ENCODE peak calls at places on chromosomes 2 and 18, in five cellular contexts. M, L, W, K and C are unnamed samples.

GRCh38 chr2:16400127-16400623 is 265.5 kb downstream of the CYRIA start:
- DNase-seq in M (no peak), L (no peak), K (no peak), W (no peak), C (no peak)

GRCh38 chr18:12777543-12777942 is 74.7 kb downstream of the PSMG2 start:
- DNase-seq in W (no peak), K (no peak), M (peak), L (no peak), C (no peak)

GRCh38 chr2:98009887-98010760 is 14.4 kb upstream of the TMEM131 start:
- DNase-seq in L (no peak), K (no peak), W (no peak), M (no peak), C (no peak)

GRCh38 chr18:55286257-55286825 is 301.7 kb downstream of the TCF4 start:
- DNase-seq in L (no peak), K (no peak), W (no peak), M (no peak), C (no peak)

GRCh38 chr2:22037274-22037673 is 913.5 kb downstream of the TDRD15 start:
- DNase-seq in W (no peak), L (no peak), K (peak), M (no peak), C (no peak)

GRCh38 chr2:74530239-74531161 is 767 bp downstream of the HTRA2 start:
- DNase-seq in L (no peak), K (peak), M (peak), W (peak), C (peak)

GRCh38 chr18:70981400-70982140 is 692.7 kb downstream of the SOCS6 start:
- DNase-seq in L (no peak), W (no peak), K (no peak), M (no peak), C (no peak)

GRCh38 chr2:241064008-241064801 is 37.9 kb downstream of the MTERF4 start:
- DNase-seq in L (no peak), W (no peak), M (no peak), K (peak), C (peak)

GRCh38 chr2:120108049-120108448 is 95.2 kb downstream of the EPB41L5 start:
- DNase-seq in W (no peak), L (no peak), K (no peak), M (peak), C (no peak)

GRCh38 chr2:159013103-159013502 is 44.7 kb downstream of the TANC1 start:
- DNase-seq in M (no peak), K (no peak), W (no peak), L (no peak), C (no peak)

GRCh38 chr18:13445241-13445897 is 226.8 kb downstream of the LDLRAD4 start:
- DNase-seq in W (no peak), L (no peak), K (no peak), M (no peak), C (no peak)

GRCh38 chr2:36485521-36485920 is 112.4 kb downstream of the FEZ2 start:
- DNase-seq in L (no peak), W (no peak), K (no peak), M (peak), C (no peak)

GRCh38 chr18:35521133-35521532 is 23.4 kb upstream of the INO80C start:
- DNase-seq in M (no peak), W (no peak), L (no peak), K (no peak), C (no peak)
- TF ChIP-seq EZH2 in M (no peak), W (no peak), L (no peak), K (no peak), C (no peak)

GRCh38 chr2:176109955-176110345 is 2.9 kb downstream of the HOXD11 start:
- DNase-seq in M (no peak), K (no peak), W (no peak), L (no peak), C (no peak)
- TF ChIP-seq EZH2 in M (no peak), K (peak), W (no peak), L (no peak), C (no peak)

GRCh38 chr2:118847447-118848172 is at the start of gene EN1:
- DNase-seq in M (peak), W (no peak), L (no peak), K (peak), C (no peak)

GRCh38 chr2:118845005-118845842 is 2.2 kb downstream of the EN1 start:
- DNase-seq in M (peak), W (no peak), L (no peak), K (peak), C (no peak)

GRCh38 chr2:118844261-118845004 is 3.0 kb downstream of the EN1 start:
- DNase-seq in M (peak), L (no peak), K (peak), W (no peak), C (no peak)

GRCh38 chr2:118846667-118847446 is 591 bp downstream of the EN1 start:
- DNase-seq in K (peak), L (no peak), M (peak), W (no peak), C (no peak)

GRCh38 chr2:118845843-118846666 is 1.4 kb downstream of the EN1 start:
- DNase-seq in W (no peak), L (no peak), K (peak), M (peak), C (no peak)
- TF ChIP-seq EZH2 in W (no peak), L (peak), K (peak), M (no peak), C (no peak)

GRCh38 chr2:238240761-238241711 is 1.2 kb upstream of the HES6 start:
- DNase-seq in M (peak), K (peak), L (no peak), W (no peak), C (peak)
- TF ChIP-seq EZH2 in M (no peak), K (no peak), L (no peak), W (no peak), C (no peak)

GRCh38 chr2:27308359-27308875 is at the start of gene UCN:
- DNase-seq in L (no peak), W (no peak), K (peak), M (peak), C (no peak)

GRCh38 chr2:27306657-27307544 is 1.3 kb downstream of the UCN start:
- DNase-seq in K (peak), M (peak), W (no peak), L (no peak), C (no peak)

GRCh38 chr2:27309651-27310050 is 1.4 kb upstream of the UCN start:
- DNase-seq in K (no peak), M (no peak), W (no peak), L (no peak), C (no peak)

GRCh38 chr2:27306136-27306535 is 2.1 kb downstream of the UCN start:
- DNase-seq in W (no peak), L (no peak), K (peak), M (no peak), C (no peak)

DNA sequence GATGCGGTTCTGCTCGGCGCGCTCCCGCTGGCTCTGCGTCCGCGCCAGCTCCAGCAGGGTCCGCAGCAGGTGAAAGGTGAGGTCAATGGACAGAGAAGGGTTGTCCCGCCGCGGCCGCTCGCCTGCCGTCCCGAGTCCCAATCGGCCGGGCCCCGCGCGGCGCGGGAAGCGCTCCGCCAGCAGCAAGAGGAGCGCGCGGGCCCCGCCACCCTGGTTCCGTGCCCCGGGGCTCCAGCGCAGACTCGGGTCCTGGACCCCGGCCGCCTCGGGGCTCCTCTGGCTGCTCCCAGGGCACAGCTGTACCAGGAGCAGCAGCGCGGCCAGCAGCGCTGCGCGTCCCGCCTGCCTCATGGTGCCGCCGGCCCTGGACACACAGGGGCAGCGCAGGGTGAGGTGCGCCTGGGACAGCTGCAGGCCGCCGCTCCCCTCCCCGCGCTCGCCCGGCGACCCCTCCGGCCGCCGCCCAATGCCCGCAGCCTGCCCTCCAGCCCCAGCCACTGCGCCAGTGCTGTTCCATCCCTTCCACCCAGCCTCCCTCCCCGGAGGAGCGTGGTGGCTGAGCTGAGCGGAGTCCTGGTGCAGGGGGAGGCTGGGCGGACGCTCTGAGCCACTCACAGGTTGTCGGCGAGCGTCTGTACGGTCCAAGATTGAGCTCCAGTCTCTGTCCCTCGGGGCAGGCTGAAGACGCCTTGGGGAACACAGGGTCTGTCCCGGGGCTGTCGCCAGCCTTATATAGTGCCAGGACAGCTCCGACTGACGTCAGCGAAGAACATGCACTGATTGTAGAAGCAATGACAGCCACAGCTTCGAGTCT is 493 bp downstream of the UCN start:
- DNase-seq in L (no peak), K (peak), M (peak), W (no peak), C (no peak)
- TF ChIP-seq EZH2 in L (no peak), K (peak), M (no peak), W (no peak), C (no peak)

DNA sequence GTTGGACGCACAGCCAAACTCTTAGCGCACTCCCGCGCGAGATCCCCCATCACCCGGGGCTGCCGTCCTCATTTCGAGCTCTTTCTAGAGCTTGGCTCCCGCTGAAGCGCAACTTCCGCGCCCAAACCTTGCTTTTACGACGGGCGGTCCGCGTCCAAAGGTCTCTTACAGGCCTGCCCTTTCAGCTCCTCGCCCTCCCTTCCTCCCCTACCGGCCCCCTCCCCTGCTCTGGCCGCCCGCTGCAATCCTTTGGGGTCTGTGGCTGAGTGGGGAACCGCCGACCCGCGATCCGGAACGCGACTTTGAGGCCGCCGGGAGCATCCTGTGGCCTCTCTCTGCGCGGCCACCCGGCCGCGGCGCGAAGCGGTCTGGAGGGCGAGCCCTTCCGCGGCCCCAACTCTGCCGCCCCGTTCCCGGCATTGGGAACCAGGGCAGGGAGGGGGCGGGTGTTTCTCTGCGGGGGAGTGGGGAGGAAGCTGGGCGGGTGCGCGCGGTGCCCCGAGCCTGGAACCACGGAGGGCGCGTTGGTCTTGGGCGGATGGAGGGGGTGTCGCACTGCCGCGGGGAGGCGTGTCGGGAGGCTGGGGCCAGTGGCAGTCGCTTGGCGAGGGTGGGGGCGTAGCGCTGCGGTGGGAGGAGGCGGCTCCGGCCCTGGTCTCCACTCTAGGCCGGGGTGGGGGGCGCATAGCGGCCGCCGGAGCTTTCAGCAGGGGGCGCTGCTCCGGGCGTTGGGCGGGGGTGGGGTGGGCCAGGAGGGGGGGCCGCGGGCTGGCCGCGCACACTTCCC is at the start of gene GDF7:
- DNase-seq in M (no peak), L (peak), K (peak), W (no peak), C (no peak)
- TF ChIP-seq EZH2 in M (peak), L (peak), K (peak), W (peak), C (no peak)

GRCh38 chr2:127664065-127664894 is 11.1 kb downstream of the LIMS2 start:
- DNase-seq in W (no peak), L (no peak), K (peak), M (peak), C (no peak)
- TF ChIP-seq EZH2 in W (no peak), L (no peak), K (no peak), M (no peak), C (no peak)

GRCh38 chr18:31042068-31042390 is 513 bp downstream of the DSC3 start:
- DNase-seq in W (no peak), M (no peak), K (no peak), L (no peak), C (no peak)

GRCh38 chr18:31041346-31042067 is 1.0 kb downstream of the DSC3 start:
- DNase-seq in W (no peak), M (no peak), K (peak), L (no peak), C (no peak)

GRCh38 chr18:31040982-31041345 is 1.6 kb downstream of the DSC3 start:
- DNase-seq in M (no peak), W (no peak), L (no peak), K (peak), C (no peak)

GRCh38 chr18:31043709-31044108 is 1.2 kb upstream of the DSC3 start:
- DNase-seq in M (no peak), W (no peak), L (no peak), K (no peak), C (no peak)

GRCh38 chr18:31042391-31043181 is at the start of gene DSC3:
- DNase-seq in M (no peak), W (no peak), L (no peak), K (peak), C (no peak)
- TF ChIP-seq EZH2 in M (no peak), W (no peak), L (no peak), K (peak), C (no peak)

GRCh38 chr2:72146357-72147302 is 1.0 kb downstream of the CYP26B1 start:
- DNase-seq in K (peak), W (no peak), M (no peak), L (no peak), C (no peak)
- TF ChIP-seq EZH2 in K (peak), W (no peak), M (peak), L (peak), C (no peak)